ENCODE peak calls at places on chromosomes 2 and 18, in four cellular contexts. K is cardiac fibroblast; M is stimulated activated CD4-positive, alpha-beta T cell treated with anti-CD3 and anti-CD28 coated beads, Interleukin-1b, Interleukin-23, amount 100 ng/mL, for 24 hours; G is activated T-helper 1 cell treated with anti-CD3 and anti-CD28 coated beads, Interleukin-2, amount 50 U/mL, for 16 hours. Z is an unnamed sample.

GRCh38 chr2:204722207-204722606 is 176.9 kb downstream of the PARD3B start:
- DNase-seq in K (no peak), M (no peak), G (no peak), Z (no peak)

GRCh38 chr2:44928660-44929471 is 12.6 kb upstream of the SIX3 start:
- DNase-seq in K (no peak), M (no peak), G (no peak), Z (no peak)

GRCh38 chr2:209208211-209208610 is 215.6 kb upstream of the MAP2 start:
- DNase-seq in M (no peak), K (peak), G (no peak), Z (peak)

GRCh38 chr18:40179647-40180175 is 1775.3 kb upstream of the PIK3C3 start:
- DNase-seq in G (no peak), K (no peak), M (no peak), Z (no peak)

GRCh38 chr2:26429779-26430654 is 28.3 kb downstream of the DRC1 start:
- DNase-seq in M (no peak), G (no peak), K (no peak), Z (no peak)

GRCh38 chr2:179936654-179937053 is 70.4 kb downstream of the CWC22 start:
- DNase-seq in K (peak), M (no peak), G (no peak), Z (peak)

GRCh38 chr2:118992740-118993391 is 50.9 kb downstream of the MARCO start:
- DNase-seq in G (no peak), K (no peak), M (no peak), Z (no peak)

GRCh38 chr2:113700186-113700841 is 56.1 kb downstream of the SLC35F5 start:
- DNase-seq in K (peak), G (peak), M (peak), Z (peak)

GRCh38 chr2:162085090-162085891 is 11.3 kb upstream of the DPP4 start:
- DNase-seq in G (no peak), M (no peak), K (peak), Z (no peak)

GRCh38 chr2:57126410-57126809 is 920.2 kb upstream of the VRK2 start:
- DNase-seq in K (no peak), G (no peak), M (no peak), Z (no peak)

GRCh38 chr2:73705091-73705490 is 32.1 kb downstream of the TPRKB start:
- DNase-seq in G (no peak), K (no peak), M (no peak), Z (no peak)

GRCh38 chr2:217800433-217801114 is 202.2 kb downstream of the TNS1 start:
- DNase-seq in M (no peak), K (no peak), G (no peak), Z (no peak)

Z was measured in MM.1S.